ENCODE peak calls at places on chromosomes 2 and 18, in six cellular contexts. M is fibroblast of pulmonary artery; Q is AG04450; Z is A673; J is foreskin fibroblast; L is CD8-positive, alpha-beta T cell. T is an unnamed sample.

GRCh38 chr2:53268086-53268485 is 499.5 kb upstream of the CHAC2 start:
- DNase-seq in M (no peak), L (no peak), Q (no peak), J (no peak), Z (no peak), T (no peak)

GRCh38 chr2:191696001-191696400 is 18.1 kb downstream of the NABP1 start:
- DNase-seq in Q (peak; percentile 85), Z (peak; percentile 28), J (peak; percentile 95), M (peak; percentile 90), L (no peak), T (peak; percentile 92)

GRCh38 chr2:166494140-166494544 is at the start of gene SCN7A:
- DNase-seq in M (peak; percentile 61), Z (peak; percentile 65), L (no peak), J (peak; percentile 19), Q (peak; percentile 67), T (peak; percentile 53)

GRCh38 chr2:46404181-46404759 is 75.1 kb upstream of the TMEM247 start:
- DNase-seq in L (no peak), Z (no peak), M (no peak), J (no peak), Q (no peak), T (no peak)

GRCh38 chr2:104938226-104938941 is 84.5 kb downstream of the POU3F3 start:
- DNase-seq in M (no peak), Q (no peak), L (no peak), J (no peak), Z (peak; percentile 8), T (no peak)

GRCh38 chr2:182897137-182897536 is 30.7 kb upstream of the FRZB start:
- DNase-seq in Z (no peak), L (no peak), J (peak; percentile 76), Q (peak; percentile 59), M (peak; percentile 8), T (peak; percentile 32)

GRCh38 chr18:6934859-6935258 is 182.7 kb downstream of the LAMA1 start:
- DNase-seq in L (no peak), M (no peak), J (no peak), Z (no peak), Q (no peak), T (no peak)

GRCh38 chr2:101064868-101065549 is 62.9 kb downstream of the RPL31 start:
- DNase-seq in L (no peak), Z (no peak), J (peak; percentile 28), Q (no peak), M (peak; percentile 62), T (peak; percentile 40)

GRCh38 chr2:66531156-66531555 is 96.2 kb downstream of the MEIS1 start:
- DNase-seq in J (no peak), Q (no peak), L (no peak), Z (no peak), M (no peak), T (no peak)

GRCh38 chr2:209688388-209688787 is 83.2 kb upstream of the UNC80 start:
- DNase-seq in L (no peak), Z (no peak), M (no peak), Q (no peak), J (no peak), T (no peak)

GRCh38 chr18:23354625-23355024 is 98.5 kb upstream of the RIOK3 start:
- DNase-seq in J (no peak), Z (no peak), L (no peak), M (peak; percentile 52), Q (no peak), T (peak; percentile 74)

GRCh38 chr2:196640031-196640548 is 575 bp downstream of the CCDC150 start:
- DNase-seq in M (no peak), J (no peak), Q (no peak), L (no peak), Z (peak; percentile 11), T (no peak)

GRCh38 chr2:99697811-99698568 is 208.2 kb upstream of the REV1 start:
- DNase-seq in J (peak; percentile 24), L (no peak), M (peak; percentile 10), Z (no peak), Q (peak; percentile 93), T (peak; percentile 81)

GRCh38 chr18:8607776-8608682 is 1.2 kb upstream of the RAB12 start:
- DNase-seq in L (no peak), Q (peak; percentile 21), M (no peak), Z (no peak), J (peak; percentile 55), T (no peak)

GRCh38 chr2:156191547-156191946 is 141.0 kb downstream of the NR4A2 start:
- DNase-seq in Q (no peak), L (no peak), J (no peak), M (peak; percentile 1), Z (no peak), T (no peak)

GRCh38 chr2:167787021-167787420 is 460.4 kb downstream of the STK39 start:
- DNase-seq in L (no peak), M (no peak), Q (no peak), Z (no peak), J (no peak), T (no peak)

DNA sequence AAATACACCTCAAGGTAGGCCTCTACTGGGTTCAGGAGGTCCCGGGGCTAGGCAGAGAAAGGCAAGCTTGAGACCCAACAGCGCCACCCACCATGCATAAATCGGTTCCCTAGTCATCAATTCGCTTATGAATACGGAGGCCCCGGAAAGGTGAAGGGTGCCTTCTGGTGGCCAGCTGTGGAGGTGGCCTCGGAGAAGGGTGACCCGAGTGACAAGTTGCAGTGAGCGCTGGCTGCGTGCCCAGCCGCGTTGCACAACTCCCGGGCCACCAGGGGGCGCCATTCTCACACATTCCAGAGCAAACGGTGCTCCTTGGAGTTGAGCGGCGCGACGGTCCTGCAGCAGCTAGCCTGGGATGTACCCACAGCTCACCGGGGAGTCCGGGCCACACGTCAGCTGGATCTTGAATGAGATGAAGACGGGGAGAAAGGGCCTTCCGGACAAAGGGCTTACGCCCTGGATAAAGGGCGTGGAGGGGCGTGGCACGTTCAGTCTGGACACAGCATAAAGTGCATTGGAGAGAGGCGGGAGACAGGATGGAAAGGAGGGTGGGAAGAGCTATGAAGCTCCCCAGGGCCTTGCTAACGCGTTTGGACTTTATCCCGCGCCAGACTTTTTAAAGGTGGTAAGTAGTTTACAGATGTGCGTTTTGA is 20.4 kb downstream of the TMSB10 start:
- DNase-seq in Z (peak; percentile 97), L (peak; percentile 97), M (peak; percentile 91), J (peak; percentile 88), Q (no peak), T (peak; percentile 89)
- H3K4me3 ChIP-seq in Z (peak overlapping the region; percentile 53), L (peak overlapping the region; percentile 80), M (peak overlapping the region; percentile 45), J (peak overlapping the region; percentile 49), Q (peak overlapping the region; percentile 57), T (peak overlapping the region; percentile 53)

GRCh38 chr2:215435809-215436704 is at the start of gene FN1:
- DNase-seq in Q (peak; percentile 95), L (peak; percentile 27), M (peak; percentile 99), Z (peak; percentile 96), J (peak; percentile 98), T (peak; percentile 99)

GRCh38 chr2:215435261-215435808 is 533 bp downstream of the FN1 start:
- DNase-seq in J (no peak), M (peak; percentile 54), L (no peak), Z (peak; percentile 69), Q (no peak), T (no peak)

GRCh38 chr2:215436705-215437570 is 1.1 kb upstream of the FN1 start:
- DNase-seq in J (no peak), Z (no peak), M (peak; percentile 69), L (no peak), Q (no peak), T (peak; percentile 48)

GRCh38 chr2:215439404-215439803 is 3.5 kb upstream of the FN1 start:
- DNase-seq in Q (no peak), L (no peak), M (no peak), Z (no peak), J (no peak), T (no peak)

GRCh38 chr2:215437614-215438013 is 1.7 kb upstream of the FN1 start:
- DNase-seq in M (peak; percentile 43), Q (no peak), L (no peak), Z (no peak), J (no peak), T (no peak)
- H3K4me3 ChIP-seq in M (peak overlapping the region; percentile 65), Q (peak overlapping the region; percentile 67), L (no peak overlapping the region), Z (peak overlapping the region; percentile 88), J (peak overlapping the region; percentile 63), T (peak overlapping the region; percentile 57)

GRCh38 chr2:159614534-159615186 is 1.7 kb downstream of the BAZ2B start:
- DNase-seq in L (no peak), M (no peak), J (no peak), Z (no peak), Q (no peak), T (no peak)
- H3K4me3 ChIP-seq in L (no peak overlapping the region), M (peak overlapping the region; percentile 76), J (peak overlapping the region; percentile 75), Z (peak overlapping the region; percentile 83), Q (peak overlapping the region; percentile 79), T (peak overlapping the region; percentile 65)

GRCh38 chr18:713135-713490 is 683 bp upstream of the ENOSF1 start:
- DNase-seq in L (no peak), J (no peak), Z (no peak), M (no peak), Q (no peak), T (no peak)
- H3K4me3 ChIP-seq in L (peak overlapping the region; percentile 51), J (peak overlapping the region; percentile 35), Z (peak overlapping the region; percentile 61), M (peak overlapping the region; percentile 91), Q (no peak overlapping the region), T (peak overlapping the region; percentile 73)

GRCh38 chr2:113102133-113102532 is 25.3 kb upstream of the IL1RN start:
- DNase-seq in M (no peak), Q (no peak), Z (no peak), J (no peak), L (no peak), T (no peak)

GRCh38 chr2:113103277-113103676 is 24.1 kb upstream of the IL1RN start:
- DNase-seq in Q (no peak), L (no peak), J (no peak), M (no peak), Z (no peak), T (no peak)

GRCh38 chr2:113098532-113098931 is 28.9 kb upstream of the IL1RN start:
- DNase-seq in Q (no peak), M (no peak), L (no peak), Z (no peak), J (no peak), T (no peak)

GRCh38 chr2:113098061-113098460 is 29.3 kb upstream of the IL1RN start:
- DNase-seq in L (no peak), Q (no peak), Z (no peak), J (no peak), M (no peak), T (no peak)
- H3K4me3 ChIP-seq in L (no peak overlapping the region), Q (no peak overlapping the region), Z (no peak overlapping the region), J (no peak overlapping the region), M (no peak overlapping the region), T (no peak overlapping the region)

DNA sequence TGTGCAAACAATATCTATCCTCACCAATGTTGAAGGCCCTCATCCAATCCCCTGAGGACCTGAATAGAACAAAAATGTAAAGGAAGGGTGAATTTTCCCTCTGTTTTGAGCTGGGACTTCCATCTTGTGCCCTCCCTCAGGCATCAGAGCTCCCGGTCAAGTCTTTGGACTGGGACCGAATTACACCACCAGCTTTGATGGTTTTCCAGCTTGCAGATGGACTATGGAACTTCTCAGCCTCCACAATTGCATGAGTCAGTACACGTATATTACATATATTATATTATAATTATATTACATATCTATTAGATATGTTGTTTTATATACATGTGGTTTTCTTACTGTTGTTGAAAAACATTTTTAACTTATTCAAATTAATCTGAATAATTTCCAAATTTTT is 496.4 kb downstream of the CMPK2 start:
- DNase-seq in Z (no peak), L (no peak), Q (no peak), J (no peak), M (no peak), T (no peak)
- H3K4me3 ChIP-seq in Z (no peak overlapping the region), L (no peak overlapping the region), Q (no peak overlapping the region), J (no peak overlapping the region), M (no peak overlapping the region), T (no peak overlapping the region)